ENCODE peak calls at places on chromosome 17, in five cellular contexts. One of them, this sample, is unnamed.

GRCh38 chr17:36755586-36755985 is 154.2 kb downstream of the MRM1 start:
- DNase-seq in stomach: no peak
- DNase-seq in CD8-positive, alpha-beta T cell: peak; percentile 25
- DNase-seq in colonic mucosa: peak; percentile 74
- DNase-seq in AG04450: no peak
- DNase-seq in this sample: peak; percentile 13

GRCh38 chr17:75109407-75110236 is at the start of gene ARMC7:
- DNase-seq in stomach: peak; percentile 95
- DNase-seq in CD8-positive, alpha-beta T cell: peak; percentile 92
- DNase-seq in colonic mucosa: peak; percentile 96
- DNase-seq in AG04450: peak; percentile 49
- DNase-seq in this sample: peak; percentile 96

GRCh38 chr17:46266656-46267544 is 28.0 kb upstream of the LRRC37A start:
- DNase-seq in stomach: peak; percentile 90
- DNase-seq in CD8-positive, alpha-beta T cell: peak; percentile 85
- DNase-seq in colonic mucosa: peak; percentile 90
- DNase-seq in AG04450: peak; percentile 55
- DNase-seq in this sample: peak; percentile 86

GRCh38 chr17:72404872-72405271 is 284.1 kb downstream of the SOX9 start:
- DNase-seq in stomach: no peak
- DNase-seq in CD8-positive, alpha-beta T cell: no peak
- DNase-seq in colonic mucosa: no peak
- DNase-seq in AG04450: no peak
- DNase-seq in this sample: no peak

GRCh38 chr17:63516910-63517824 is 6.0 kb upstream of the KCNH6 start:
- DNase-seq in stomach: no peak
- DNase-seq in CD8-positive, alpha-beta T cell: no peak
- DNase-seq in colonic mucosa: no peak
- DNase-seq in AG04450: peak; percentile 21
- DNase-seq in this sample: no peak

GRCh38 chr17:27633312-27634025 is 2.5 kb downstream of the LGALS9 start:
- DNase-seq in stomach: no peak
- DNase-seq in CD8-positive, alpha-beta T cell: no peak
- DNase-seq in colonic mucosa: peak; percentile 55
- DNase-seq in AG04450: no peak
- DNase-seq in this sample: no peak

GRCh38 chr17:11768106-11768505 is 169.8 kb downstream of the DNAH9 start:
- DNase-seq in stomach: no peak
- DNase-seq in CD8-positive, alpha-beta T cell: no peak
- DNase-seq in colonic mucosa: no peak
- DNase-seq in AG04450: no peak
- DNase-seq in this sample: no peak

GRCh38 chr17:51056813-51057510 is 63.7 kb downstream of the SPAG9 start:
- DNase-seq in stomach: no peak
- DNase-seq in CD8-positive, alpha-beta T cell: no peak
- DNase-seq in colonic mucosa: peak; percentile 36
- DNase-seq in AG04450: peak; percentile 61
- DNase-seq in this sample: peak; percentile 71

GRCh38 chr17:64384253-64385186 is 6.1 kb downstream of the PECAM1 start:
- DNase-seq in stomach: peak; percentile 20
- DNase-seq in CD8-positive, alpha-beta T cell: no peak
- DNase-seq in colonic mucosa: no peak
- DNase-seq in AG04450: no peak
- DNase-seq in this sample: no peak

GRCh38 chr17:4896332-4897197 is 2.8 kb upstream of the C17orf107 start:
- DNase-seq in stomach: no peak
- DNase-seq in CD8-positive, alpha-beta T cell: no peak
- DNase-seq in colonic mucosa: no peak
- DNase-seq in AG04450: no peak
- DNase-seq in this sample: no peak

GRCh38 chr17:55332296-55333041 is 67.7 kb downstream of the HLF start:
- DNase-seq in stomach: no peak
- DNase-seq in CD8-positive, alpha-beta T cell: no peak
- DNase-seq in colonic mucosa: no peak
- DNase-seq in AG04450: no peak
- DNase-seq in this sample: no peak

GRCh38 chr17:36837616-36838272 is 99.5 kb upstream of the LHX1 start:
- DNase-seq in stomach: no peak
- DNase-seq in CD8-positive, alpha-beta T cell: no peak
- DNase-seq in colonic mucosa: no peak
- DNase-seq in AG04450: no peak
- DNase-seq in this sample: no peak

GRCh38 chr17:3860939-3861338 is 14.9 kb upstream of the NCBP3 start:
- DNase-seq in stomach: no peak
- DNase-seq in CD8-positive, alpha-beta T cell: no peak
- DNase-seq in colonic mucosa: no peak
- DNase-seq in AG04450: no peak
- DNase-seq in this sample: no peak

GRCh38 chr17:751269-752001 is 629 bp downstream of the GEMIN4 start:
- DNase-seq in stomach: peak; percentile 37
- DNase-seq in CD8-positive, alpha-beta T cell: peak; percentile 60
- DNase-seq in colonic mucosa: peak; percentile 44
- DNase-seq in AG04450: no peak
- DNase-seq in this sample: peak; percentile 79

GRCh38 chr17:1298616-1299015 is 19.2 kb downstream of the TRARG1 start:
- DNase-seq in stomach: no peak
- DNase-seq in CD8-positive, alpha-beta T cell: peak; percentile 38
- DNase-seq in colonic mucosa: no peak
- DNase-seq in AG04450: no peak
- DNase-seq in this sample: no peak

GRCh38 chr17:12680993-12681392 is 15.3 kb downstream of the MYOCD start:
- DNase-seq in stomach: no peak
- DNase-seq in CD8-positive, alpha-beta T cell: no peak
- DNase-seq in colonic mucosa: no peak
- DNase-seq in AG04450: no peak
- DNase-seq in this sample: no peak

GRCh38 chr17:76207670-76208069 is 32.6 kb downstream of the RNF157 start:
- DNase-seq in stomach: no peak
- DNase-seq in CD8-positive, alpha-beta T cell: no peak
- DNase-seq in colonic mucosa: no peak
- DNase-seq in AG04450: no peak
- DNase-seq in this sample: no peak

GRCh38 chr17:15213381-15214087 is 51.6 kb downstream of the PMP22 start:
- DNase-seq in stomach: no peak
- DNase-seq in CD8-positive, alpha-beta T cell: no peak
- DNase-seq in colonic mucosa: no peak
- DNase-seq in AG04450: no peak
- DNase-seq in this sample: peak; percentile 18

GRCh38 chr17:7356072-7356549 is 1.2 kb downstream of the TMEM95 start:
- DNase-seq in stomach: peak; percentile 89
- DNase-seq in CD8-positive, alpha-beta T cell: peak; percentile 86
- DNase-seq in colonic mucosa: peak; percentile 89
- DNase-seq in AG04450: no peak
- DNase-seq in this sample: peak; percentile 90

GRCh38 chr17:77366558-77367245 is 225.9 kb downstream of the SEC14L1 start:
- DNase-seq in stomach: no peak
- DNase-seq in CD8-positive, alpha-beta T cell: no peak
- DNase-seq in colonic mucosa: peak; percentile 66
- DNase-seq in AG04450: no peak
- DNase-seq in this sample: peak; percentile 48

GRCh38 chr17:33112763-33113162 is 121.1 kb downstream of the SPACA3 start:
- DNase-seq in stomach: no peak
- DNase-seq in CD8-positive, alpha-beta T cell: no peak
- DNase-seq in colonic mucosa: no peak
- DNase-seq in AG04450: no peak
- DNase-seq in this sample: no peak

GRCh38 chr17:75482098-75482943 is 25.9 kb downstream of the TMEM94 start:
- DNase-seq in stomach: no peak
- DNase-seq in CD8-positive, alpha-beta T cell: no peak
- DNase-seq in colonic mucosa: no peak
- DNase-seq in AG04450: no peak
- DNase-seq in this sample: no peak

GRCh38 chr17:19405114-19405513 is 5.9 kb upstream of the RNF112 start:
- DNase-seq in stomach: no peak
- DNase-seq in CD8-positive, alpha-beta T cell: no peak
- DNase-seq in colonic mucosa: no peak
- DNase-seq in AG04450: no peak
- DNase-seq in this sample: no peak

GRCh38 chr17:16477255-16477654 is 14.7 kb downstream of the LRRC75A start:
- DNase-seq in stomach: no peak
- DNase-seq in CD8-positive, alpha-beta T cell: no peak
- DNase-seq in colonic mucosa: no peak
- DNase-seq in AG04450: peak; percentile 58
- DNase-seq in this sample: no peak

GRCh38 chr17:65050438-65050837 is 6.1 kb downstream of the GNA13 start:
- DNase-seq in stomach: no peak
- DNase-seq in CD8-positive, alpha-beta T cell: no peak
- DNase-seq in colonic mucosa: no peak
- DNase-seq in AG04450: no peak
- DNase-seq in this sample: peak; percentile 59

GRCh38 chr17:9170822-9171221 is 149.5 kb downstream of the NTN1 start:
- DNase-seq in stomach: no peak
- DNase-seq in CD8-positive, alpha-beta T cell: no peak
- DNase-seq in colonic mucosa: no peak
- DNase-seq in AG04450: no peak
- DNase-seq in this sample: no peak

DNA sequence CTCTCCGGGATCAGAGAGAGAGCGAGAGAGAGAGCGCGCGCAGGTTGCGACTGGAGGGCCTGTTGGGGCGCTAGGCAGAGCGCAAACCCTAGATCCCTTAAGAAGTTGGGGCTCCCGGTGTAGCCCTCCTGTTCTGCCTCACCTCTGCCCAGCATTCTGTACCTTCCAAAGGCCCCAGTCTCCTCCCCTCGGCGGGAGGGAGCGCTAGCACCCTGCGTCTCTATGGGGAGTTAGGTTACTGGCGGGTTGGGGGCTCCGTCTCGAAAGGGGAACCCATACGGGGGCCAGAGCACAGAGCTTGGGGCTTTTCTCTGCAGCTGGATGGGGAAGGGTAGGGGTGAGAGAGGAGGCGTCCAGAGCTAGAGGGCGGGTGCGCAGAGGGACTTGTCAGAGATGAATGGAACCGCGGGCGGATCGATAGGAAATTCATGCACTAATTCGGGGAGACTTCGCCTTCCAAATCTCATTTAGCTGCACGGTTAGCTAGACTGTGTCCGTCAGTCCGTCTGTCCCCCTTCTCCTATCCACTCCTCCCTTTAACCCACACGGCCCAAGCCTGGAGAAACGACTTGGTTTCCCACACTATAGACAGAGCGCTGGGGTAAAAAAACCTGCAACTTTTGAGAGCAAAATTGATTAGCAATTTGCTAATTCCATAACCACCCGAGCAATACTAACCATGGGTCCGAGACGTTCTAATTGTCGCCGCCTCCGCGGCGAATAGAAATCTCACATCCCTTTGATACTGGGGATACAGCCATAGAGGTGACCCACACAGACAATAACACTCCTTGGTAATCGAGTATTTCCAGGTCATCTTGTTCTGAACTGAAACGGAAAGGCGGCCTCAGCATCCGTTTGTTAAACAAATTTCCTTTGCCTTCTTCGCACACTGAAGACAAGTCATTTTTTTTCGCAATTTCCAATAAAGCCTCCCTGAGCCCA is 738 bp upstream of the HOXB4 start:
- DNase-seq in stomach: no peak
- DNase-seq in CD8-positive, alpha-beta T cell: no peak
- DNase-seq in colonic mucosa: no peak
- DNase-seq in AG04450: no peak
- DNase-seq in this sample: no peak
- H3K27ac ChIP-seq in stomach: peak overlapping the region; percentile 28
- H3K27ac ChIP-seq in CD8-positive, alpha-beta T cell: no peak overlapping the region
- H3K27ac ChIP-seq in colonic mucosa: peak overlapping the region; percentile 70
- H3K27ac ChIP-seq in AG04450: peak overlapping the region; percentile 98
- H3K27ac ChIP-seq in this sample: peak overlapping the region; percentile 5

GRCh38 chr17:2798679-2799078 is 2.4 kb downstream of the RAP1GAP2 start:
- DNase-seq in stomach: no peak
- DNase-seq in CD8-positive, alpha-beta T cell: no peak
- DNase-seq in colonic mucosa: no peak
- DNase-seq in AG04450: no peak
- DNase-seq in this sample: no peak
- H3K27ac ChIP-seq in stomach: no peak overlapping the region
- H3K27ac ChIP-seq in CD8-positive, alpha-beta T cell: no peak overlapping the region
- H3K27ac ChIP-seq in colonic mucosa: no peak overlapping the region
- H3K27ac ChIP-seq in AG04450: no peak overlapping the region
- H3K27ac ChIP-seq in this sample: no peak overlapping the region

DNA sequence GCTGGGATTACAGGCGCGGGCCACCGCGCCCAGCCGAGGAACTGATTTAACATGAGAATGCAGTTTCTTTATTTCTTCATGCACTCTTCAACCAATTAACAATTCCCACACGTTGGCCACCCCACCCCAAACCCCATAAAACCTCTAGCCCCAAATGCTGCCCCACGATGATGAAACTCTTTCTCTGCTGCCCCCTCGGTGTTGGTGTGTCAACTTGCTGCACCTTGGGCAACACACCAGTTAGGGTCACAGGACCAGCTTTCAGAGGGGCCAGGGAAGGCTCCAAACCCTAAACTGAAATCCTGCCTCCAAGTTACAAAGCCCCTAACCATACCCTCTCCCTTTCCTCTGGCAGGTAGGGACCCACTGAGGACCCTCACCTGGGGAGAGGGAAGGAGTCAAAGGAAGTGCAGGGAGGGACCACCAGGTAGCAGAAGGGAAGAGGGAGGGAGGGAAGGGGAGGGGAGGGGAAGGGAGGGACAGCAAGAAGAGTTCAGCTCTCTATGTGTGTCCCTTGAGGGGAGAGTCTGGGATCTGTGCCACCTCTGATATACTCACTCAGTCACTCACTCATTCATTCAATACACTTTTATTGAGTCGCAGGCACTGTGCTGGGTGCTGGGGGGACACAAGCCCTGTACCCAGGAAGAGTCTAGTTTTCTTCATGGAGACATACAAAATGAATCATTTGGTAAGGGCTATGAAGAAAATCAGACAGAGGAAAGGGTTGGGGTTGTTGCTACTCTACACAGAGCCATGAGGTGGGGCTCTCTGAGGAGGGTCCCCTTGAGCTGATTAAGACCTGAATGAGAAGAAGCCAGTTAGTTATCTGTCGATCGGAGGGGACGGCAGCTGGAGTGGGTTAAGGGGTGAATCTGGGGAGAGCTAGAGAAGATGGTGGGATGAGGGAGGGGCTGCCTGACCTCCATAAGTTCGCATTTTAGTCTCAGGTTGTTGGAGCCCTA is 3.9 kb downstream of the PLXDC1 start:
- DNase-seq in stomach: no peak
- DNase-seq in CD8-positive, alpha-beta T cell: no peak
- DNase-seq in colonic mucosa: no peak
- DNase-seq in AG04450: no peak
- DNase-seq in this sample: no peak
- H3K27ac ChIP-seq in stomach: no peak overlapping the region
- H3K27ac ChIP-seq in CD8-positive, alpha-beta T cell: no peak overlapping the region
- H3K27ac ChIP-seq in colonic mucosa: no peak overlapping the region
- H3K27ac ChIP-seq in AG04450: no peak overlapping the region
- H3K27ac ChIP-seq in this sample: no peak overlapping the region

GRCh38 chr17:81819648-81820171 is 13.4 kb downstream of the MCRIP1 start:
- DNase-seq in stomach: no peak
- DNase-seq in CD8-positive, alpha-beta T cell: no peak
- DNase-seq in colonic mucosa: no peak
- DNase-seq in AG04450: no peak
- DNase-seq in this sample: no peak

GRCh38 chr17:81822312-81822637 is 10.8 kb downstream of the MCRIP1 start:
- DNase-seq in stomach: no peak
- DNase-seq in CD8-positive, alpha-beta T cell: no peak
- DNase-seq in colonic mucosa: no peak
- DNase-seq in AG04450: no peak
- DNase-seq in this sample: no peak

GRCh38 chr17:81822996-81823799 is 9.9 kb downstream of the MCRIP1 start:
- DNase-seq in stomach: no peak
- DNase-seq in CD8-positive, alpha-beta T cell: no peak
- DNase-seq in colonic mucosa: no peak
- DNase-seq in AG04450: no peak
- DNase-seq in this sample: no peak

GRCh38 chr17:81821603-81822311 is 11.3 kb downstream of the MCRIP1 start:
- DNase-seq in stomach: peak; percentile 96
- DNase-seq in CD8-positive, alpha-beta T cell: no peak
- DNase-seq in colonic mucosa: peak; percentile 97
- DNase-seq in AG04450: no peak
- DNase-seq in this sample: no peak

GRCh38 chr17:81821147-81821546 is 11.9 kb downstream of the MCRIP1 start:
- DNase-seq in stomach: no peak
- DNase-seq in CD8-positive, alpha-beta T cell: no peak
- DNase-seq in colonic mucosa: no peak
- DNase-seq in AG04450: no peak
- DNase-seq in this sample: no peak
- H3K27ac ChIP-seq in stomach: peak overlapping the region; percentile 76
- H3K27ac ChIP-seq in CD8-positive, alpha-beta T cell: no peak overlapping the region
- H3K27ac ChIP-seq in colonic mucosa: peak overlapping the region; percentile 76
- H3K27ac ChIP-seq in AG04450: no peak overlapping the region
- H3K27ac ChIP-seq in this sample: no peak overlapping the region

This sample was measured in OCI-LY7.